ENCODE peak calls at places on chromosomes 3 and 15, in six cellular contexts. C is ascending aorta, F is endothelial cell of umbilical vein, A is GM06990, Y is mammary epithelial cell, N is NT2/D1. S is an unnamed sample. For H3K27me3, the result is how much of the 10 kb centered on the place peaks cover.

GRCh38 chr3:107938128-107938527 is 152.7 kb downstream of the CD47 start:
- DNase-seq in C (no peak), N (peak), A (no peak), F (peak), Y (peak), S (no peak)

GRCh38 chr3:143644370-143645089 is 203.7 kb downstream of the SLC9A9 start:
- DNase-seq in N (peak), A (peak), Y (peak), F (peak), C (peak), S (no peak)

GRCh38 chr3:193870376-193871092 is 265.4 kb upstream of the HES1 start:
- DNase-seq in N (no peak), A (no peak), C (no peak), Y (peak), F (no peak), S (no peak)

GRCh38 chr15:71811752-71812735 is 1.7 kb downstream of the NR2E3 start:
- DNase-seq in C (no peak), F (no peak), N (no peak), Y (no peak), A (no peak), S (no peak)

GRCh38 chr15:67049351-67050044 is 15.9 kb upstream of the SMAD3 start:
- DNase-seq in N (no peak), Y (peak), F (peak), C (peak), A (no peak), S (no peak)

GRCh38 chr3:16928386-16929132 is 43.8 kb downstream of the PLCL2 start:
- DNase-seq in C (no peak), F (no peak), A (no peak), Y (no peak), N (no peak), S (no peak)

GRCh38 chr3:194330579-194330978 is 20.5 kb downstream of the CPN2 start:
- DNase-seq in C (no peak), Y (peak), A (no peak), N (no peak), F (no peak), S (no peak)

GRCh38 chr3:187368765-187369450 is 723 bp downstream of the RTP4 start:
- DNase-seq in C (no peak), A (no peak), Y (peak), F (no peak), N (no peak), S (no peak)

GRCh38 chr3:13665582-13666226 is 116.8 kb downstream of the FBLN2 start:
- DNase-seq in C (no peak), N (no peak), A (no peak), Y (no peak), F (no peak), S (no peak)

GRCh38 chr3:57109437-57110199 is 49.2 kb downstream of the SPATA12 start:
- DNase-seq in F (no peak), N (no peak), A (no peak), C (no peak), Y (no peak), S (no peak)

GRCh38 chr15:36004891-36005508 is 459.0 kb upstream of the DPH6 start:
- DNase-seq in C (no peak), N (no peak), A (no peak), Y (no peak), F (peak), S (no peak)

GRCh38 chr3:73072634-73073033 is 11.2 kb downstream of the EBLN2 start:
- DNase-seq in F (no peak), C (no peak), A (no peak), Y (no peak), N (no peak), S (no peak)

GRCh38 chr3:9178697-9179096 is 70.7 kb downstream of the SRGAP3 start:
- DNase-seq in Y (no peak), N (no peak), A (no peak), C (no peak), F (no peak), S (no peak)

GRCh38 chr3:126544596-126545281 is 14.0 kb downstream of the C3orf22 start:
- DNase-seq in C (peak), A (no peak), Y (no peak), F (no peak), N (no peak), S (no peak)

GRCh38 chr3:49803464-49804140 is 541 bp downstream of the INKA1 start:
- DNase-seq in Y (peak), N (no peak), F (peak), C (peak), A (peak), S (no peak)

GRCh38 chr3:29284578-29284977 is 3.7 kb downstream of the RBMS3 start:
- DNase-seq in N (no peak), A (no peak), C (no peak), F (peak), Y (peak), S (no peak)

GRCh38 chr3:45592405-45592804 is 2.1 kb upstream of the LIMD1 start:
- DNase-seq in F (no peak), N (no peak), Y (no peak), C (no peak), A (no peak), S (no peak)

GRCh38 chr15:75817151-75817935 is 25.9 kb upstream of the UBE2Q2 start:
- DNase-seq in A (no peak), N (no peak), F (no peak), Y (no peak), C (no peak), S (no peak)

GRCh38 chr3:128549283-128550112 is 56.5 kb upstream of the GATA2 start:
- DNase-seq in A (no peak), F (peak), Y (peak), N (no peak), C (peak), S (peak)

GRCh38 chr3:51957520-51958205 is 2.5 kb downstream of the GPR62 start:
- DNase-seq in Y (no peak), C (no peak), N (no peak), A (no peak), F (no peak), S (no peak)

GRCh38 chr3:8445861-8446260 is 55.8 kb upstream of the LMCD1 start:
- DNase-seq in A (no peak), C (peak), N (no peak), F (peak), Y (peak), S (peak)

GRCh38 chr3:127734754-127735473 is 62.2 kb downstream of the ABTB1 start:
- DNase-seq in N (peak), C (peak), A (no peak), Y (peak), F (peak), S (no peak)

GRCh38 chr15:70266412-70267089 is 168.8 kb upstream of the TLE3 start:
- DNase-seq in C (peak), N (no peak), A (no peak), F (no peak), Y (no peak), S (no peak)

GRCh38 chr3:186220365-186220764 is 111.5 kb upstream of the ETV5 start:
- DNase-seq in N (no peak), A (no peak), C (no peak), F (no peak), Y (peak), S (no peak)

GRCh38 chr15:60941448-60941847 is 287.7 kb downstream of the RORA start:
- DNase-seq in Y (peak), A (no peak), F (no peak), N (no peak), C (no peak), S (no peak)

GRCh38 chr3:119792270-119792669 is 10.4 kb downstream of the NR1I2 start:
- DNase-seq in Y (no peak), N (no peak), F (no peak), C (no peak), A (no peak), S (no peak)

GRCh38 chr3:15631426-15632211 is 30.1 kb downstream of the BTD start:
- DNase-seq in Y (no peak), N (no peak), A (no peak), F (no peak), C (no peak), S (no peak)

GRCh38 chr3:45793482-45794176 is 2.7 kb downstream of the SLC6A20 start:
- DNase-seq in F (no peak), C (peak), N (no peak), Y (peak), A (no peak), S (no peak)

GRCh38 chr3:16824085-16824696 is 60.6 kb upstream of the PLCL2 start:
- DNase-seq in N (no peak), F (no peak), A (peak), C (no peak), Y (no peak), S (no peak)

GRCh38 chr15:38202356-38202755 is 50.3 kb upstream of the SPRED1 start:
- DNase-seq in A (no peak), C (no peak), N (no peak), F (no peak), Y (no peak), S (no peak)

GRCh38 chr15:37109952-37110630 is 9.7 kb upstream of the MEIS2 start:
- DNase-seq in Y (no peak), A (no peak), F (no peak), N (no peak), C (no peak), S (no peak)

GRCh38 chr3:58963928-58964497 is 85.8 kb downstream of the CFAP20DC start:
- DNase-seq in A (no peak), C (no peak), N (no peak), Y (no peak), F (no peak), S (no peak)

GRCh38 chr15:50627351-50628055 is 59.1 kb downstream of the TRPM7 start:
- DNase-seq in F (no peak), Y (no peak), A (no peak), N (no peak), C (no peak), S (no peak)

GRCh38 chr3:17154221-17154620 is 269.5 kb downstream of the PLCL2 start:
- DNase-seq in F (no peak), N (no peak), A (no peak), Y (no peak), C (no peak), S (no peak)

DNA sequence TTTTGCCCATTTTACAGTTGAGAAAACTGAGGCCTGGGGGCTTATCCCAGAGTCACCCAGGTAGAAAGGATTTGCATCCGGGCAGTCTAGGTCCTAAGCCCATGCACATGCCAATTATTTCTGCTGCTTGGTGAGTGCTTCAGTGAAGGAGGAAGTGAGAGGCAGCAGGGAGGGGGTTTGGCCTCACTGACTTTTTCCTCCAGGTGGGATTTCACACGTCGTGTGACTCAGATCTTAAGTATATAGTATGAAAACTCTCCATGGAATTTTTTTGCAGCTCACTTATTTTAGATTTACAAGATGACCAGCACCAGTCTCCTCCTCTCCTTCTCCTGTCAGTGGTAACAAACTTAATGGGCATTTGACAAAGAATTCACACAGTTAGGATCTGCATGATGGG is 4.6 kb downstream of the ITGA11 start:
- DNase-seq in N (no peak), Y (no peak), C (peak), F (no peak), A (no peak), S (no peak)
- H3K27me3 ChIP-seq in N (under half), Y (under half), C (under half), F (under half), A (under half), S (under half)

DNA sequence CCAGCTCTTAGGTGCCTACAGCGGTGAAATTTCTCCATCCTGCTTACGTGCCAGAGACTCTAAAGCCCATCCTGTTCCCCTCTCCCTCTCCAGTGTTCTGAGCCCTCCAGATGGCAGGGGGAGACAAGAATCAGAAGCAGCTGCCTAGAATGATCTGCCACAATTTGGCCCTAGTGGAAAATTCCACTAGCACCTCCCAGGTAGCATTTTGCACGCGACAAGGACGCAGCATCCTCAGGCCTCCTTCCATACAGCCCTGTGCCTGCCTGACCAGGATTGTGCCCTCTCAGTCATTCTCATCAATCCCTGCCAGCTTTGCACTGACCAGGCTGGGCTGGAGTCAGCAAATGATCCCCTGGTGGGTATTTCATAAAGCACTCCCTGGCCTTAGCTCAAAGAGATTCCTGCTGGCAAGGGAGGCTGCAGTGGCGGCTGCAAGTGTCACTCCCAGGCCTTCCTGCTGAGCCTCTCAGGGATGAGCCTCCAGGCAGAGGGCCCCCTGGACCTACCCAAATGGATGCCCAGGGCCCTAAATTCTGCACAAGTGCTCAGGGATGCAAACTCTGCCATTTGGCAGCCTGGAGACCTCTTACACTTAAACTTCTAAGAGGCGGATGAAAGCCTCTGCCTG is 130.2 kb upstream of the ATP2B2 start:
- DNase-seq in A (no peak), N (no peak), Y (no peak), C (peak), F (no peak), S (no peak)
- H3K27me3 ChIP-seq in A (under half), N (under half), Y (under half), C (under half), F (under half), S (under half)

GRCh38 chr15:31482122-31482922 is 155.7 kb downstream of the KLF13 start:
- DNase-seq in A (no peak), C (no peak), N (no peak), Y (no peak), F (no peak), S (no peak)
- H3K27me3 ChIP-seq in A (under half), C (under half), N (under half), Y (under half), F (under half), S (under half)

GRCh38 chr3:123446210-123446609 is 2.7 kb downstream of the ADCY5 start:
- DNase-seq in A (no peak), F (no peak), C (no peak), N (no peak), Y (no peak), S (no peak)

GRCh38 chr3:123445702-123446101 is 3.2 kb downstream of the ADCY5 start:
- DNase-seq in F (no peak), Y (no peak), C (no peak), N (no peak), A (no peak), S (no peak)

GRCh38 chr3:123447416-123447748 is 1.5 kb downstream of the ADCY5 start:
- DNase-seq in C (no peak), Y (no peak), N (no peak), F (no peak), A (no peak), S (no peak)

GRCh38 chr3:123447749-123448502 is 964 bp downstream of the ADCY5 start:
- DNase-seq in N (no peak), F (no peak), C (peak), A (no peak), Y (no peak), S (no peak)

DNA sequence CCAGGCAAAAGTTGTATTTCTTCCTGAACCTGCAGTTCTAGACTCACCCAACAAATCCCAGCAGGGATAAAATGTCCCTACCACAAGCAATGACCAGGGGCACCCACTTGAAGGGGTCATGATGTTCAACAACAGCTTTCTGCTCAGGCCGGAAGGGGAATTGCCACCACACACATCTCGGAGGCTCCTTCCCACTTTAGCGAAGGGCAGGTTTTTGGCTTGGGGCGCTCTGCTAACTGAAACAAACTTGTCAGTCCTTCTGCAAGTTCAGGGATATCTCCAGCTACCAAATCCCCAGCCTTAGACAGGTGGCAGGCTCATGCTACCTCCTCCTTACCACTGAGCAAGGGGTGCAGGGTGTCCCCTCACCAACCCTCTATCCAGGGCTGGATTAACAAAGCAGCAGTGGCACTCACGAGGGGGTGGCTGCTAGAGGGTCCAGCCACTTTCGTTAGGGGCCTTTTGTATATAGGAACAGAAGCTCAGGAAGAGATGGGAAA is 2.2 kb downstream of the ADCY5 start:
- DNase-seq in Y (no peak), N (no peak), A (no peak), C (no peak), F (no peak), S (no peak)
- H3K27me3 ChIP-seq in Y (under half), N (under half), A (under half), C (under half), F (half or more), S (under half)

GRCh38 chr3:151210676-151211381 is 7.8 kb upstream of the GPR171 start:
- DNase-seq in F (no peak), C (no peak), A (no peak), N (no peak), Y (no peak), S (no peak)
- H3K27me3 ChIP-seq in F (under half), C (under half), A (under half), N (under half), Y (under half), S (under half)

GRCh38 chr3:11996500-11996899 is 7.7 kb upstream of the SYN2 start:
- DNase-seq in C (no peak), F (no peak), N (no peak), Y (no peak), A (no peak), S (no peak)
- H3K27me3 ChIP-seq in C (under half), F (under half), N (under half), Y (under half), A (under half), S (under half)

S was measured in thoracic aorta.